ENCODE peak calls at places on chromosomes 5 and 9, in seven cellular contexts. N is left cardiac atrium; D is central memory CD4-positive, alpha-beta T cell; T is stimulated activated CD4-positive, alpha-beta T cell treated with anti-CD3 and anti-CD28 coated beads, TNF-alpha, amount 100 ng/mL, for 4 hours; J is caudate nucleus; Z is head of caudate nucleus; A is HEK293T. F is an unnamed sample.

GRCh38 chr5:107636555-107636954 is 34.2 kb downstream of the EFNA5 start:
- DNase-seq in N (no peak), J (no peak), D (no peak), T (no peak), Z (no peak), A (no peak), F (no peak)

GRCh38 chr5:14465086-14465485 is 116.5 kb upstream of the OTULINL start:
- DNase-seq in D (no peak), Z (no peak), A (no peak), T (no peak), J (no peak), N (no peak), F (no peak)

GRCh38 chr9:93812410-93812668 is 142.8 kb downstream of the BARX1 start:
- DNase-seq in Z (no peak), A (no peak), J (no peak), T (no peak), N (no peak), D (no peak), F (no peak)

GRCh38 chr5:124686239-124687004 is 60.0 kb downstream of the ZNF608 start:
- DNase-seq in D (no peak), Z (no peak), T (no peak), N (no peak), A (no peak), J (no peak), F (no peak)

GRCh38 chr5:159098285-159099048 is 1.2 kb downstream of the EBF1 start:
- DNase-seq in Z (no peak), A (no peak), D (no peak), N (no peak), T (no peak), J (no peak), F (no peak)

GRCh38 chr9:133375116-133375723 is 640 bp downstream of the SURF4 start:
- DNase-seq in D (no peak), J (no peak), A (peak), T (no peak), Z (no peak), N (peak), F (peak)

GRCh38 chr5:72178910-72179815 is 71.9 kb downstream of the MAP1B start:
- DNase-seq in J (peak), Z (peak), A (no peak), T (no peak), N (peak), D (no peak), F (peak)

GRCh38 chr9:911003-911402 is 65.5 kb upstream of the DMRT3 start:
- DNase-seq in T (no peak), N (no peak), J (no peak), A (no peak), Z (no peak), D (no peak), F (no peak)

GRCh38 chr5:168696611-168697010 is 117.4 kb upstream of the PANK3 start:
- DNase-seq in J (no peak), D (no peak), N (no peak), A (no peak), T (no peak), Z (no peak), F (no peak)

GRCh38 chr5:178113141-178113787 is at the start of gene N4BP3:
- DNase-seq in D (peak), J (no peak), A (peak), Z (no peak), T (peak), N (peak), F (peak)

GRCh38 chr5:171893290-171893890 is 107.8 kb downstream of the SMIM23 start:
- DNase-seq in Z (no peak), D (no peak), T (no peak), N (no peak), A (no peak), J (no peak), F (no peak)

GRCh38 chr5:149151717-149152116 is 10.4 kb downstream of the ABLIM3 start:
- DNase-seq in J (no peak), Z (no peak), T (no peak), N (no peak), A (no peak), D (no peak), F (peak)

F was measured in RCC 7860.